ENCODE peak calls at places on chromosome 12, in six cellular contexts. S is astrocyte of the spinal cord, D is choroid plexus epithelial cell, A is aorta, Q is hepatocyte, B is adipocyte. O is an unnamed sample.

GRCh38 chr12:127393896-127394295 is 873.1 kb upstream of the TMEM132C start:
- DNase-seq in A (no peak), D (peak; percentile 43), Q (no peak), S (peak; percentile 73), B (peak; percentile 59), O (peak; percentile 10)

GRCh38 chr12:123094349-123095073 is 56.4 kb downstream of the PITPNM2 start:
- DNase-seq in A (peak; percentile 84), S (peak; percentile 37), B (peak; percentile 64), Q (peak; percentile 22), D (peak; percentile 38), O (no peak)

GRCh38 chr12:4975574-4975973 is 65.9 kb downstream of the KCNA1 start:
- DNase-seq in D (no peak), Q (no peak), S (no peak), A (no peak), B (no peak), O (no peak)

GRCh38 chr12:112979281-112979680 is 962 bp downstream of the OAS2 start:
- DNase-seq in S (no peak), D (no peak), A (peak; percentile 55), B (no peak), Q (no peak), O (no peak)

GRCh38 chr12:51792417-51792816 is 56.1 kb downstream of the FIGNL2 start:
- DNase-seq in A (no peak), D (no peak), B (no peak), Q (no peak), S (no peak), O (no peak)

GRCh38 chr12:10620078-10620779 is 6.8 kb upstream of the MAGOHB start:
- DNase-seq in Q (no peak), B (no peak), D (no peak), S (no peak), A (no peak), O (no peak)

GRCh38 chr12:116726749-116727148 is 11.1 kb downstream of the SPRING1 start:
- DNase-seq in B (no peak), Q (no peak), S (no peak), A (no peak), D (peak; percentile 33), O (no peak)

GRCh38 chr12:130765186-130765659 is 49.1 kb upstream of the RIMBP2 start:
- DNase-seq in A (no peak), D (peak; percentile 6), S (peak; percentile 5), Q (no peak), B (peak; percentile 43), O (no peak)

GRCh38 chr12:107404981-107405380 is 280.6 kb upstream of the PWP1 start:
- DNase-seq in B (peak; percentile 15), A (no peak), D (peak; percentile 76), Q (peak; percentile 30), S (no peak), O (peak; percentile 20)

GRCh38 chr12:6953417-6954315 is 2.5 kb downstream of the PTPN6 start:
- DNase-seq in Q (no peak), S (no peak), A (peak; percentile 86), D (peak; percentile 65), B (no peak), O (no peak)
- H3K4me3 ChIP-seq in Q (no peak overlapping the region), S (no peak overlapping the region), A (no peak overlapping the region), D (no peak overlapping the region), B (no peak overlapping the region), O (no peak overlapping the region)

GRCh38 chr12:120224304-120225199 is 23.6 kb upstream of the RPLP0 start:
- DNase-seq in B (no peak), Q (peak; percentile 72), D (peak; percentile 39), A (no peak), S (peak; percentile 38), O (no peak)
- H3K4me3 ChIP-seq in B (peak overlapping the region; percentile 30), Q (no peak overlapping the region), D (no peak overlapping the region), A (no peak overlapping the region), S (no peak overlapping the region), O (no peak overlapping the region)

DNA sequence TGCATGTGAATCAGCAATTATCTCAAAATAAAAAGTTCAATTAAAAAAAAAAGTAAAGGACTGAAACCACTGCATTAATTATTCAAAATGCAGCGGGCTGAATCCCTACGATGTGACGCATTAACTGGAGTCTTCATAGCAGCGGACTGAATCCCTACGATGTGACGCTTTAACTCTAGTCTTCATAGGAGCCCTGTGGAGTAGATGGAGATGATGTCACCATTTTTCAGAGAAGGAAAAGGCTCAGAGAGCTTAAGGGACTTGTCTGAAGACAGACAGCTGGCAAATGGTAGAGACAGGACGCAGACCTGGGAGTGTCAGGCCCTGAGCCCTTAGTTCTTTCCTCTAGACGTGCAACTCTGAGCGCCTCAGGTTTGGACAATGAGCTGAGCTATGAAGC is 168.0 kb upstream of the MYL2 start:
- DNase-seq in S (no peak), Q (no peak), D (no peak), A (no peak), B (no peak), O (no peak)
- H3K4me3 ChIP-seq in S (no peak overlapping the region), Q (no peak overlapping the region), D (no peak overlapping the region), A (no peak overlapping the region), B (no peak overlapping the region), O (no peak overlapping the region)

DNA sequence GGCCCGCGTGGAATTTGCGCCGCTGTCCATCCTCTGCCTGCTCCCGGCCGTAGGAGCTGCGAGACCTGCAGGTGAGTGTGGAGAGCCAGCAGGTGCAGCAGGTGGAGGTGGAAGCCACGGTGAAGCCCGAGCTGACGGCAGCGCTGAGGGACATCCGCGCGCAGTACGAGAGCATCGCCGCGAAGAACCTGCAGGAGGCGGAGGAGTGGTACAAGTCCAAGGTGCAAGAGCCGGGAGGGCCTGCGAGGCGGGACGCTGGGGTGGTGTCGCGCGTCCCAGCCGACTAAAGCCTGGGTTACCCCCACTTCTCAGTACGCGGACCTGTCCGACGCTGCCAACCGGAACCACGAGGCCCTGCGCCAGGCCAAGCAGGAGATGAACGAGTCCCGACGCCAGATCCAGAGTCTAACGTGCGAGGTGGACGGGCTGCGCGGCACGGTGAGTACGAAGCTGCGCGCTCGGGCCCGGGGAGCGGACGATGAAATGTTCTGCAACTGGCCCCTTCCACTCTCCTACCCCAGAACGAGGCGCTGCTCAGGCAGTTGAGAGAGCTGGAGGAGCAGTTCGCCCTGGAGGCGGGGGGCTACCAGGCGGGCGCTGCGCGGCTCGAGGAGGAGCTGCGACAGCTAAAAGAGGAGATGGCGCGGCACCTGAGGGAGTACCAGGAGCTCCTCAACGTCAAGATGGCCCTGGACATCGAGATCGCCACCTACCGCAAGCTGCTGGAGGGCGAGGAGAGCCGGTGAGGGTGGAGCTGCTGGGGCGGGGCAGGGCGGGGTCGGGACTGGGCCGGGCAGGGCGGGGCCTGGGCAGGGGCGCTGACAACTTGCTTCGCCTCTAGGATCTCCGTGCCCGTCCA is 2.1 kb downstream of the PRPH start:
- DNase-seq in A (peak; percentile 75), Q (peak; percentile 59), B (peak; percentile 55), S (no peak), D (no peak), O (no peak)
- H3K4me3 ChIP-seq in A (no peak overlapping the region), Q (no peak overlapping the region), B (no peak overlapping the region), S (no peak overlapping the region), D (no peak overlapping the region), O (peak overlapping the region; percentile 10)

GRCh38 chr12:460301-461230 is 827 bp downstream of the B4GALNT3 start:
- DNase-seq in Q (peak; percentile 48), B (peak; percentile 47), A (peak; percentile 85), D (no peak), S (no peak), O (peak; percentile 10)
- H3K4me3 ChIP-seq in Q (peak overlapping the region; percentile 18), B (no peak overlapping the region), A (peak overlapping the region; percentile 93), D (peak overlapping the region; percentile 39), S (peak overlapping the region; percentile 20), O (peak overlapping the region; percentile 50)

GRCh38 chr12:6767301-6767591 is 1.1 kb downstream of the PTMS start:
- DNase-seq in B (peak; percentile 77), S (no peak), A (no peak), Q (no peak), D (no peak), O (peak; percentile 44)

GRCh38 chr12:6767592-6768384 is 1.6 kb downstream of the PTMS start:
- DNase-seq in D (peak; percentile 39), S (no peak), Q (peak; percentile 55), B (peak; percentile 73), A (no peak), O (peak; percentile 27)

GRCh38 chr12:6769003-6769389 is 2.8 kb downstream of the PTMS start:
- DNase-seq in D (peak; percentile 62), B (peak; percentile 73), S (peak; percentile 39), A (peak; percentile 86), Q (peak; percentile 72), O (peak; percentile 52)

GRCh38 chr12:6769681-6770080 is 2.6 kb upstream of the LAG3 start:
- DNase-seq in A (no peak), Q (no peak), B (no peak), S (no peak), D (no peak), O (no peak)

DNA sequence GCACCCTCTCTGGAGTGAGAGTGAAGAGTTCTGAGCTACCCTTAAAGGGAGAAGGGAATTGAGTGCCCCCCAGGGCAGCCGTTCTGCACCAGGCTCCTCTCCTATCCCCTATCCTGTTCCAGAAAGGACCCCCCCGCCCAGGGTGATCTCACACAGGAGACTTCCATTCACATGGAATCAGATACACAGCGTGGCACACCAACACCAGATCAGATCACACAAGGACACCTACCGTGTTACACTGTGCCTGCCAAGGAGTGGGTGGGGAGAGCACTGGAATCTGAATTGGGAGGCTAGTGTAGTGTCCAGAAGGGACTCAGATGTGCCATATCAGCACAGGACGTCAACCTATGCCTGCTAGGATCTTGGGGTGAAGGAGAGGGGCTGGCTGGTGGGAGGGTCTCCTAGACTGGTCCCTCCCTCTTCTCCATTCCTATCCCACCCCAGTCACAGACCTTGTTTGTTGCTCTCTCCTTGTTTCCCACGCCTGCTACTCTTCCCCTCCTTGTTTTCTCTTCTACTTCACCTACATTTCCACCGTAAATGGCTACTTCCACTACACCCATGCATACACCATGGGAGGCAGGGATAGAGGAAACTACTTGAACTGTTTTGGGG is 2.3 kb downstream of the PTMS start:
- DNase-seq in A (no peak), Q (no peak), S (peak; percentile 33), B (peak; percentile 47), D (peak; percentile 35), O (no peak)
- H3K4me3 ChIP-seq in A (no peak overlapping the region), Q (peak overlapping the region; percentile 63), S (peak overlapping the region; percentile 93), B (peak overlapping the region; percentile 90), D (peak overlapping the region; percentile 88), O (peak overlapping the region; percentile 93)

GRCh38 chr12:109458771-109459208 is 18.3 kb downstream of the KCTD10 start:
- DNase-seq in A (no peak), Q (no peak), S (peak; percentile 71), D (peak; percentile 85), B (peak; percentile 65), O (no peak)
- H3K4me3 ChIP-seq in A (no peak overlapping the region), Q (no peak overlapping the region), S (no peak overlapping the region), D (no peak overlapping the region), B (no peak overlapping the region), O (no peak overlapping the region)

O was measured in cardiac muscle cell.